ENCODE peak calls at places on chromosomes 13 and 19, in six cellular contexts. C is PC-3, Z is PC-9, E is GM23338, I is IMR-90, G is neural progenitor cell. T is an unnamed sample. For H3K27me3 and H3K36me3, the result is how much of the 10 kb centered on the place peaks cover.

GRCh38 chr13:113960276-113960948 is 13.5 kb downstream of the C13orf46 start:
- DNase-seq in E (no peak), G (no peak), C (no peak), I (no peak), Z (no peak), T (no peak)

GRCh38 chr19:15264933-15265206 is 32.6 kb upstream of the EPHX3 start:
- DNase-seq in Z (no peak), C (no peak), I (no peak), G (no peak), E (no peak), T (no peak)

GRCh38 chr19:29418106-29418684 is 107.6 kb upstream of the VSTM2B start:
- DNase-seq in G (peak), Z (no peak), E (no peak), C (no peak), I (no peak), T (no peak)

GRCh38 chr19:13091400-13092161 is 11.1 kb downstream of the LYL1 start:
- DNase-seq in G (peak), Z (no peak), E (peak), I (peak), C (no peak), T (no peak)

GRCh38 chr19:49147923-49148682 is 7.1 kb downstream of the HRC start:
- DNase-seq in I (no peak), C (no peak), E (no peak), Z (no peak), G (no peak), T (no peak)

GRCh38 chr13:43268632-43269031 is 245.2 kb downstream of the DNAJC15 start:
- DNase-seq in E (no peak), I (no peak), C (no peak), Z (no peak), G (peak), T (no peak)

GRCh38 chr19:46453661-46454060 is 17.7 kb downstream of the PNMA8A start:
- DNase-seq in Z (no peak), I (no peak), G (no peak), E (no peak), C (no peak), T (no peak)

GRCh38 chr13:91359071-91359470 is 11.6 kb downstream of the MIR17HG start:
- DNase-seq in C (no peak), Z (no peak), G (no peak), E (no peak), I (no peak), T (no peak)

GRCh38 chr19:45496349-45496953 is 396 bp downstream of the RTN2 start:
- DNase-seq in E (peak), I (no peak), C (peak), G (peak), Z (peak), T (peak)

GRCh38 chr13:59856281-59856810 is 307.4 kb downstream of the DIAPH3 start:
- DNase-seq in Z (no peak), I (no peak), C (no peak), E (no peak), G (no peak), T (no peak)

GRCh38 chr13:91017669-91018053 is 329.8 kb upstream of the MIR17HG start:
- DNase-seq in E (peak), G (no peak), Z (peak), I (no peak), C (peak), T (no peak)

GRCh38 chr13:106145997-106146864 is 389.2 kb downstream of the EFNB2 start:
- DNase-seq in C (no peak), G (no peak), I (no peak), E (no peak), Z (no peak), T (no peak)

GRCh38 chr13:73522937-73523336 is 464.1 kb downstream of the KLF5 start:
- DNase-seq in I (no peak), C (no peak), Z (no peak), E (peak), G (no peak), T (no peak)

GRCh38 chr13:31594056-31594455 is 145.3 kb upstream of the RXFP2 start:
- DNase-seq in G (no peak), Z (no peak), I (no peak), E (no peak), C (no peak), T (no peak)

GRCh38 chr13:31595568-31595967 is 143.8 kb upstream of the RXFP2 start:
- DNase-seq in E (no peak), I (no peak), C (no peak), Z (no peak), G (no peak), T (no peak)

DNA sequence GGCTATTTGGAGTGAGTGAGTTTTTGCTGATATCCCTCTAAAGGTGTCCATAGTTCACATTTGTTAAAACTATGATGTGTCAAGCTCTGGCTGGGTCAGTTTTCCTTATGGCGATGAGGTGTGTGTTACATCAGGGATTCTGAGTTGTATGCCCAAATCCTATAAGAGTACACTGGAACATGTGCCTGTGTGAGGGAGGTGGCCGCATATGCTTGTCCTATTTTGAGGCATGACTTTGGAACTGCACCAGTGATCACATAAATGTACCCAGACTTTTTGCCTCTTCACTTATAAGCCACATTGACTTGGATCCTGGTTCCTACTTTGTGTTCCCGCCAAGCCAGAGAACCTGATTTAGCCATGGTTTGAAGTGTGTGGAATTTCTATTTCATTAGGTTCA is 140.3 kb upstream of the RXFP2 start:
- DNase-seq in I (no peak), G (no peak), C (no peak), Z (no peak), E (no peak), T (no peak)
- H3K27me3 ChIP-seq in I (under half), G (under half), C (under half), Z (under half), E (under half), T (under half)

GRCh38 chr19:16889429-16889882 is 657 bp downstream of the F2RL3 start:
- DNase-seq in E (no peak), G (no peak), Z (no peak), C (peak), I (no peak), T (no peak)
- H3K36me3 ChIP-seq in E (under half), G (under half), Z (under half), C (under half), I (under half), T (under half)

DNA sequence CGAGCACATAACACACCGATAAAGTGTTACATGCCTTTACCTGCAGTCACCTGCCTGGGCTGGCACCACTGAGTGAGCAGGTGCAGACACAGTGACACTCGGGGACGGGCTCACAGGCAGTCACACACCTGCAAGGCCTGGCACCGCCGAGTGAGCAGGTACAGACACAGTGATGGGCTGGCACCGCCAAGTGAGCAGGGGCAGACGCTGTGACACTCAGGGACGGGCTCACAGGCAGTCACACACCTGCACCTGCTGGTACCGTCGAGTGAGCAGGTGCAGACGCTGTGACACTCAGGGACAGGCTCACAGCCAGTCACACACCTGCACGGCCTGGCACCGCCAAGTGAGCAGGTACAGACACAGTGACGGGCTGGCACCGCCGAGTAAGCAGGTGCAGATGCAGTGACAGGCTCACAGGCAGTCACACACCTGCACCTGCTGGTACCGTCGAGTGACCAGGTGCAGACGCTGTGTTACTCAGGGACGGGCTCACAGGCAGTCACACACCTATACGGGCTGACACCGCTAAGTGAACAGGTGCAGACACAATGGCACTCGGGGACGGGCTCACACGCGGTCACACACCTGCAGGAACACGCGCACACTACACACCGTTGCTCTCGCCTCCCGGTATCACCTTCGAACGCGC is 470 bp downstream of the ZNF835 start:
- DNase-seq in Z (no peak), I (no peak), E (no peak), G (no peak), C (no peak), T (no peak)
- H2AFZ ChIP-seq in Z (no peak), I (peak), E (no peak), G (no peak), C (no peak), T (no peak)

GRCh38 chr13:48564046-48564445 is 31.2 kb upstream of the RCBTB2 start:
- DNase-seq in G (no peak), C (peak), Z (no peak), E (no peak), I (peak), T (no peak)
- H3K27me3 ChIP-seq in G (under half), C (under half), Z (under half), E (under half), I (under half), T (under half)

GRCh38 chr19:4712771-4713170 is 10.9 kb downstream of the DPP9 start:
- DNase-seq in G (no peak), I (no peak), C (no peak), E (no peak), Z (no peak), T (no peak)

GRCh38 chr19:4713384-4713951 is 10.2 kb downstream of the DPP9 start:
- DNase-seq in E (no peak), C (peak), G (no peak), Z (peak), I (peak), T (no peak)

GRCh38 chr19:4715529-4716221 is 8.0 kb downstream of the DPP9 start:
- DNase-seq in E (no peak), C (no peak), I (no peak), G (no peak), Z (no peak), T (no peak)

GRCh38 chr19:4711211-4711610 is 12.4 kb downstream of the DPP9 start:
- DNase-seq in G (no peak), C (no peak), I (no peak), Z (no peak), E (no peak), T (no peak)

GRCh38 chr19:4714016-4714415 is 9.6 kb downstream of the DPP9 start:
- DNase-seq in Z (no peak), E (no peak), G (no peak), I (no peak), C (no peak), T (no peak)
- H3K36me3 ChIP-seq in Z (under half), E (under half), G (under half), I (half or more), C (under half), T (half or more)

DNA sequence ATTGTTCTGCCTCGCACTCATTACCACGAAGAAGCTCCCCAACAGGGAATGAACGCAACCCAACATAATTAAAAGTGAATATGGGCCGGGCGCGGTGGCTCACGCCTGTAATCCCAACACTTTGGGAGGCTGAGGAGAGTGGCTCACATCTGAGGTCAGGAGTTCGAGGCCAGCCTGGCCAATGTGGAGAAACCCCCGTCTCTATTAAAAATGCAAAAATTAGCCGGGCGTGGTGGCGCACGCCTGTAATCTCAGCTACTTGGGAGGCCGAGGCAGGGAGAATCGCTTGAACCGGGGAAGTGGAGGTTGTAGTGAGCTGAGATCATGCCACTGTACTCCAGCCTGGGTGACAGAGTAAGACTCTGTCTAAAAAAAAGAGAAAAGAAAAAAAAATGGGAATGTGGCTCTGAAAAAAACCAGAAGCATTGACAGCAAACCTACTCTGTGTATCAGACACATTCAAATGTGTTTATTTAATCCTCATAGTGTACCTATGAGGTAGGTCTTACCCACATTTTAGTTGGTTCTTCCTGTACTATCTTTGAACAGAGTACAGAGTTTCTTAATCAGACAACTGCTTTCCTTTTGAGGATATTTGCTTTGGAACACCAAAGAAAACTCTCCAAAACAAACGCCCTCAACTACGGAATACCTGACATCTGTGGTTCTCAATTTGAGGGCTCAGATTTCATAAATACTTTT is 70.0 kb downstream of the NUFIP1 start:
- DNase-seq in E (no peak), I (no peak), Z (no peak), G (no peak), C (no peak), T (no peak)
- H2AFZ ChIP-seq in E (peak), I (peak), Z (peak), G (peak), C (no peak), T (peak)

GRCh38 chr19:1316466-1316865 is 30.8 kb downstream of the EFNA2 start:
- DNase-seq in G (no peak), Z (no peak), I (no peak), E (no peak), C (no peak), T (no peak)
- H3K27me3 ChIP-seq in G (under half), Z (under half), I (under half), E (under half), C (under half), T (under half)

DNA sequence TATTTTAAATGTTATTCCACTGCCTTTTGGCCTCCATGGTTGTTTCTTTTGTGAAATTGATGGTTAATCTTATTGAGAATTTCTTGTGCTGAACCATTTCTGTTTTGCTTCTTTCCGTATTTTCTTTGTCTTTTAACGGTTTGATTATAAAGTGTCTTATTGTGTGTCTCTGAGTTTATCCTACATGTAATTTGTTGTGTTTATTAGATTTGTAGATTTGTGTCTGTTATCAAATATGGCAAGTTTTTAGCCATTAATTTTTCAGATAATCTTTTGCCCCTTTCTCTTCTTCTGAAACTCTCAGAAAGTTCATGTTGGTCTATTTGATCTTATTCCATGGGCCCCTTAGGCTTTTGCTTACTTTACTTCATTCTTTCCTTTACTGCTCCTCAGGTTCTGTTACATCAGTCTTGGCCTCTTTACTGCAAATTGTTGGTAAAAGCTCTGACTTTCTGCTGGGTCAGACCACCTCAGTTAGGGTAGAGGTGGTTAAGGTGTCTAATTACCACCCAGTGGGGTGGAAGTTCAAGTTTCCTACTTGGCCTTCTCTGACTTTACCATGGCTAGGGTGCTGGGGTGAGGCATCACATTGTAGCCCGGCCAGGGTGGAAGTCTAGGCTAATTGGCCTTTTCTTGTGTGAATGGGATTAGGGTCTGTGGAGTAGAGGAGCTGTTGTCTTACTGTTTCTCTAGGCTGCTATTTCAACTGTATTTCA is 58.3 kb downstream of the ZMYM2 start:
- DNase-seq in Z (no peak), C (no peak), E (peak), G (no peak), I (no peak), T (no peak)
- H3K36me3 ChIP-seq in Z (under half), C (under half), E (under half), G (under half), I (under half), T (half or more)

GRCh38 chr19:40567040-40567749 is 9.5 kb upstream of the SHKBP1 start:
- DNase-seq in E (peak), Z (no peak), C (no peak), G (peak), I (no peak), T (no peak)
- H2AFZ ChIP-seq in E (peak), Z (no peak), C (no peak), G (no peak), I (peak), T (no peak)

GRCh38 chr13:96199315-96199714 is 109.4 kb downstream of the HS6ST3 start:
- DNase-seq in C (no peak), Z (no peak), I (no peak), E (no peak), G (no peak), T (no peak)

GRCh38 chr13:96198038-96198437 is 108.1 kb downstream of the HS6ST3 start:
- DNase-seq in G (no peak), E (no peak), I (no peak), C (no peak), Z (no peak), T (no peak)

GRCh38 chr13:96200810-96201209 is 110.9 kb downstream of the HS6ST3 start:
- DNase-seq in I (no peak), E (no peak), G (no peak), C (no peak), Z (no peak), T (no peak)
- H3K27me3 ChIP-seq in I (under half), E (under half), G (under half), C (under half), Z (under half), T (under half)